ENCODE peak calls at places on chromosome 11, in nine cellular contexts. M is naive thymus-derived CD4-positive, alpha-beta T cell; S is brain microvascular endothelial cell; P is IMR-90; H is AG04450; B is heart right ventricle; U is A549; Z is substantia nigra; D is pancreas. V is an unnamed sample.

GRCh38 chr11:114263510-114264170 is 32.6 kb upstream of the NNMT start:
- DNase-seq in M (no peak), S (no peak), P (no peak), H (no peak), B (no peak), U (no peak), Z (no peak), D (no peak), V (no peak)

GRCh38 chr11:84899134-84899533 is 728.0 kb downstream of the DLG2 start:
- DNase-seq in M (no peak), S (no peak), P (no peak), H (no peak), B (no peak), U (no peak), Z (no peak), D (no peak), V (no peak)

GRCh38 chr11:46690702-46691101 is 9.7 kb downstream of the ARHGAP1 start:
- DNase-seq in M (no peak), S (no peak), P (no peak), H (no peak), B (no peak), U (no peak), Z (no peak), D (no peak), V (no peak)

GRCh38 chr11:96447208-96447607 is 57.4 kb downstream of the JRKL start:
- DNase-seq in M (no peak), S (no peak), P (no peak), H (no peak), B (no peak), U (no peak), Z (no peak), D (no peak), V (no peak)

GRCh38 chr11:72760543-72761400 is 8.6 kb upstream of the ARAP1 start:
- DNase-seq in M (no peak), S (peak; percentile 94), P (peak; percentile 84), H (no peak), B (no peak), U (peak; percentile 48), Z (no peak), D (no peak), V (no peak)

GRCh38 chr11:45913514-45913913 is 4.2 kb downstream of the PEX16 start:
- DNase-seq in M (no peak), S (no peak), P (no peak), H (no peak), B (no peak), U (no peak), Z (no peak), D (no peak), V (no peak)

GRCh38 chr11:115645631-115646271 is 141.5 kb upstream of the CADM1 start:
- DNase-seq in M (no peak), S (no peak), P (no peak), H (no peak), B (peak; percentile 72), U (no peak), Z (no peak), D (no peak), V (no peak)

GRCh38 chr11:68436985-68437926 is 23.3 kb upstream of the PPP6R3 start:
- DNase-seq in M (no peak), S (peak; percentile 79), P (peak; percentile 72), H (no peak), B (peak; percentile 69), U (peak; percentile 37), Z (no peak), D (no peak), V (no peak)

GRCh38 chr11:118610773-118611432 is 3.5 kb downstream of the PHLDB1 start:
- DNase-seq in M (peak; percentile 72), S (peak; percentile 61), P (peak; percentile 66), H (no peak), B (peak; percentile 86), U (peak; percentile 63), Z (peak; percentile 73), D (peak; percentile 82), V (peak; percentile 80)

GRCh38 chr11:67290801-67291200 is 1.7 kb downstream of the ANKRD13D start:
- DNase-seq in M (no peak), S (no peak), P (no peak), H (no peak), B (no peak), U (no peak), Z (no peak), D (no peak), V (no peak)

GRCh38 chr11:12200359-12201015 is 90.1 kb downstream of the MICAL2 start:
- DNase-seq in M (no peak), S (peak; percentile 93), P (peak; percentile 83), H (no peak), B (peak; percentile 68), U (no peak), Z (no peak), D (peak; percentile 41), V (no peak)

GRCh38 chr11:11981364-11981763 is 27.1 kb downstream of the DKK3 start:
- DNase-seq in M (no peak), S (no peak), P (no peak), H (no peak), B (no peak), U (no peak), Z (no peak), D (no peak), V (no peak)

GRCh38 chr11:120499859-120500258 is 11.7 kb upstream of the GRIK4 start:
- DNase-seq in M (no peak), S (no peak), P (no peak), H (no peak), B (no peak), U (no peak), Z (no peak), D (no peak), V (no peak)

GRCh38 chr11:128686745-128687177 is 7.1 kb upstream of the FLI1 start:
- DNase-seq in M (peak; percentile 48), S (peak; percentile 35), P (peak; percentile 50), H (no peak), B (no peak), U (peak; percentile 15), Z (no peak), D (no peak), V (no peak)

GRCh38 chr11:58006940-58007339 is 16.7 kb upstream of the OR9Q1 start:
- DNase-seq in M (no peak), S (no peak), P (peak; percentile 78), H (peak; percentile 26), B (no peak), U (no peak), Z (no peak), D (no peak), V (no peak)

GRCh38 chr11:68051191-68052136 is 12.6 kb downstream of the TCIRG1 start:
- DNase-seq in M (no peak), S (no peak), P (no peak), H (no peak), B (no peak), U (no peak), Z (no peak), D (no peak), V (no peak)

GRCh38 chr11:60345489-60345888 is 18.4 kb downstream of the MS4A6E start:
- DNase-seq in M (no peak), S (peak; percentile 2), P (no peak), H (no peak), B (peak; percentile 19), U (peak; percentile 6), Z (peak; percentile 6), D (peak; percentile 31), V (peak; percentile 15)

GRCh38 chr11:126476256-126476970 is 120.9 kb downstream of the ST3GAL4 start:
- DNase-seq in M (no peak), S (no peak), P (no peak), H (no peak), B (no peak), U (no peak), Z (no peak), D (no peak), V (no peak)

GRCh38 chr11:82818399-82819043 is 81.7 kb downstream of the PRCP start:
- DNase-seq in M (no peak), S (no peak), P (no peak), H (no peak), B (no peak), U (no peak), Z (no peak), D (no peak), V (no peak)

GRCh38 chr11:104332110-104332509 is 168.2 kb upstream of the PDGFD start:
- DNase-seq in M (no peak), S (no peak), P (no peak), H (no peak), B (no peak), U (peak; percentile 30), Z (no peak), D (no peak), V (no peak)

GRCh38 chr11:34501500-34501899 is 12.1 kb downstream of the ELF5 start:
- DNase-seq in M (no peak), S (peak; percentile 64), P (peak; percentile 89), H (peak; percentile 73), B (no peak), U (peak; percentile 46), Z (no peak), D (no peak), V (no peak)

GRCh38 chr11:35257287-35257686 is 118.3 kb downstream of the CD44 start:
- DNase-seq in M (peak; percentile 41), S (no peak), P (no peak), H (no peak), B (no peak), U (no peak), Z (no peak), D (no peak), V (no peak)

GRCh38 chr11:10908215-10908990 is 50.5 kb upstream of the ZBED5 start:
- DNase-seq in M (no peak), S (peak; percentile 92), P (peak; percentile 93), H (peak; percentile 86), B (no peak), U (peak; percentile 35), Z (no peak), D (no peak), V (no peak)
- H3K27ac ChIP-seq in M (no peak overlapping the region), S (peak overlapping the region; percentile 78), P (peak overlapping the region; percentile 54), H (peak overlapping the region; percentile 57), B (no peak overlapping the region), U (peak overlapping the region; percentile 35), Z (no peak overlapping the region), D (no peak overlapping the region), V (no peak overlapping the region)

DNA sequence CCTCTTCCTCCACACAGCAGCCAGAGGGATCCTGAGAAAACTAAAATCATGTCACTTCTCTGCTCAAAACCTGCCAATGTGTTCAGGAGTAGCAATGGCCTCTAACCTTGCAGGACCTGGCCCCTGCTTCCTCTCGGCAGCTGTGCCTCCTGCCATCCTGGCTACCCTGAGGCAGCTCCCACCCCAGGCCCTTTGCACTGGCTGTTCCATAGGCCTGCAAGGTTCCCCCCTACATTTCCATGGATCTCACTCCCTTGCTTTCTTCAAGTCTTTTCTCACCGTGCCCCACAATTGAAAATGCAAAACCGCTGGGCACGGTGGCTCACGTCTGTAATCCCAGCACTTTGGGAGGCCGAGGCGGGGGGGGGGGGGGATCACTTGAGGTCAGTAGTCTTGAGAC is 2.1 kb upstream of the STIP1 start:
- DNase-seq in M (no peak), S (no peak), P (no peak), H (no peak), B (no peak), U (no peak), Z (no peak), D (no peak), V (no peak)
- H3K27ac ChIP-seq in M (no peak overlapping the region), S (no peak overlapping the region), P (no peak overlapping the region), H (peak overlapping the region; percentile 31), B (peak overlapping the region; percentile 31), U (peak overlapping the region; percentile 96), Z (no peak overlapping the region), D (peak overlapping the region; percentile 99), V (peak overlapping the region; percentile 100)

GRCh38 chr11:10487002-10487647 is 32.1 kb downstream of the AMPD3 start:
- DNase-seq in M (no peak), S (no peak), P (no peak), H (no peak), B (no peak), U (no peak), Z (no peak), D (no peak), V (no peak)
- H3K27ac ChIP-seq in M (no peak overlapping the region), S (no peak overlapping the region), P (no peak overlapping the region), H (no peak overlapping the region), B (no peak overlapping the region), U (peak overlapping the region; percentile 8), Z (peak overlapping the region; percentile 29), D (no peak overlapping the region), V (peak overlapping the region; percentile 68)

GRCh38 chr11:44191322-44192014 is 96.0 kb downstream of the EXT2 start:
- DNase-seq in M (no peak), S (no peak), P (no peak), H (no peak), B (no peak), U (no peak), Z (no peak), D (no peak), V (no peak)
- H3K27ac ChIP-seq in M (no peak overlapping the region), S (no peak overlapping the region), P (no peak overlapping the region), H (no peak overlapping the region), B (no peak overlapping the region), U (no peak overlapping the region), Z (no peak overlapping the region), D (no peak overlapping the region), V (no peak overlapping the region)